ENCODE peak calls at places on chromosome 13, in five cellular contexts. G is GM23338, O is IMR-90, T is colonic mucosa, H is A673. X is an unnamed sample.

GRCh38 chr13:28872427-28873176 is 52.5 kb downstream of the MTUS2 start:
- DNase-seq in G (no peak), O (no peak), T (no peak), H (no peak), X (no peak)

GRCh38 chr13:27088619-27089018 is 83.0 kb downstream of the USP12 start:
- DNase-seq in G (no peak), O (no peak), T (no peak), H (no peak), X (no peak)

GRCh38 chr13:34469212-34469983 is 472.7 kb upstream of the NBEA start:
- DNase-seq in G (no peak), O (no peak), T (no peak), H (no peak), X (no peak)

GRCh38 chr13:85108356-85108755 is 690.9 kb downstream of the SLITRK6 start:
- DNase-seq in G (no peak), O (no peak), T (no peak), H (no peak), X (no peak)

GRCh38 chr13:70964124-70964523 is 855.9 kb upstream of the KLHL1 start:
- DNase-seq in G (no peak), O (no peak), T (no peak), H (peak), X (no peak)

GRCh38 chr13:33100876-33101275 is 84.7 kb downstream of the KL start:
- DNase-seq in G (no peak), O (no peak), T (no peak), H (no peak), X (no peak)

GRCh38 chr13:31980842-31981241 is 50.7 kb upstream of the FRY start:
- DNase-seq in G (no peak), O (no peak), T (no peak), H (no peak), X (no peak)

GRCh38 chr13:107765724-107766436 is 449.5 kb downstream of the LIG4 start:
- DNase-seq in G (no peak), O (peak), T (no peak), H (no peak), X (no peak)

GRCh38 chr13:88429862-88430261 is 758.7 kb downstream of the SLITRK5 start:
- DNase-seq in G (no peak), O (no peak), T (no peak), H (no peak), X (no peak)

GRCh38 chr13:105008606-105009005 is 1526.9 kb downstream of the EFNB2 start:
- DNase-seq in G (no peak), O (no peak), T (no peak), H (no peak), X (no peak)

GRCh38 chr13:101018720-101019119 is 344.1 kb upstream of the TMTC4 start:
- DNase-seq in G (no peak), O (peak), T (no peak), H (no peak), X (peak)

GRCh38 chr13:74289861-74290260 is 155.7 kb upstream of the KLF12 start:
- DNase-seq in G (no peak), O (no peak), T (no peak), H (peak), X (no peak)

DNA sequence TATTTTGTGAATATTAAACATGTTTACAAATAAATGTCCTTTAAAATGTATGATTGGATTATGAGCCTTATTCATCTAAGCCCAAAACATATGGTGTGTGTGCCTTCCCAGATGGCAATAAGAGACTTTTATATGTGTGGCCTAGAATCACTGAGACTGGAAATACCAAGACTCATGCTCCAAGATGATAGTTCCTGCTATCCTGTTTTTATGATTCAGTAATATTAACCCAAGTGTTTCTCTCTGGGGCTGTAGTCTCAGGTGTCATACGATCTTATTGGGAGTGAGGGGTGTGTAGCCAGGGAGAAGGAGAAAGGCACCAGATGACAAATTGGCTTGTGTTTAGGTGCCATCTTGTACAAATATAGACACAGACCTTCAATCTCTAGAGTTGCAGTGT is 86.8 kb downstream of the TNFRSF19 start:
- DNase-seq in G (no peak), O (no peak), T (no peak), H (no peak), X (no peak)
- H3K4me3 ChIP-seq in G (no peak), O (no peak), T (no peak), H (no peak), X (no peak)

DNA sequence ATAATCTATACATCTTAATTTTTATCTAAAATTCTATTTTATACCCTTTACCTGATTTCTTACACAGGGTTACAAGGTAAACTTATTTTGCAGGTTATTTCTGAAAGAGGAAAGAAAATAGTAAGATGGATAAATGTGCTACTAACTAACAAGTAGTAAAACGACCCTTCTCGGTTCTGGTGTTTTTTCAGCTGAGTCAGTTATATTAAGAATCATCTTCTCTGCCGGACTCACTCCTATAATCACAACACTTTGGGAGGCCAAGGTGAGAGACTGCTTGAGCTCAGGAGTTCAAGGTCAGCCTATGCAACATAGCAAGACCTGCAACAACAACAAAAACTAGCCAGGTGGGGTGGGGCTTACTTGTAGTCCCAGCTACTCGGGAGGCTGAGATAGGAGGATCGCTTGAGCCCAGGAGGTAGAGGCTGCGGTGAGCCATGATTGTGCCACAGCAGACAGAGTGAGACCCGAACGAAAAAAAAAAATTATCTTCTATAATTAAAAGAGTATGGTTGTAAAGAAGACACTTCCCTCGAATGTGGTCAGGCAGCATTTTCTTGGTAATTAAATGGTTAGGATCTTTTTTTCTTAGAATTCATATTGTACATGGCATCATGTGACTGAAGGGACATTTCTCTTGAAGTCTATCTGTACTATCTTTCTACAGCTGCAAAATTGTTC is 27.9 kb upstream of the RCBTB2 start:
- DNase-seq in G (no peak), O (no peak), T (no peak), H (no peak), X (no peak)
- H3K4me3 ChIP-seq in G (no peak), O (no peak), T (no peak), H (no peak), X (no peak)

GRCh38 chr13:108915095-108915633 is 285.8 kb downstream of the MYO16 start:
- DNase-seq in G (peak), O (peak), T (no peak), H (peak), X (no peak)
- H3K4me3 ChIP-seq in G (no peak), O (no peak), T (no peak), H (peak), X (no peak)

GRCh38 chr13:110911880-110912279 is 3.0 kb downstream of the ANKRD10 start:
- DNase-seq in G (no peak), O (peak), T (no peak), H (no peak), X (no peak)
- H3K4me3 ChIP-seq in G (peak), O (no peak), T (no peak), H (no peak), X (peak)

GRCh38 chr13:66965146-66965545 is 265.0 kb downstream of the PCDH9 start:
- DNase-seq in G (no peak), O (no peak), T (no peak), H (no peak), X (no peak)

GRCh38 chr13:66962953-66963352 is 267.2 kb downstream of the PCDH9 start:
- DNase-seq in G (no peak), O (no peak), T (no peak), H (no peak), X (no peak)

GRCh38 chr13:66972659-66973058 is 257.5 kb downstream of the PCDH9 start:
- DNase-seq in G (no peak), O (peak), T (no peak), H (no peak), X (no peak)

GRCh38 chr13:66969291-66969690 is 260.8 kb downstream of the PCDH9 start:
- DNase-seq in G (no peak), O (no peak), T (no peak), H (no peak), X (no peak)

DNA sequence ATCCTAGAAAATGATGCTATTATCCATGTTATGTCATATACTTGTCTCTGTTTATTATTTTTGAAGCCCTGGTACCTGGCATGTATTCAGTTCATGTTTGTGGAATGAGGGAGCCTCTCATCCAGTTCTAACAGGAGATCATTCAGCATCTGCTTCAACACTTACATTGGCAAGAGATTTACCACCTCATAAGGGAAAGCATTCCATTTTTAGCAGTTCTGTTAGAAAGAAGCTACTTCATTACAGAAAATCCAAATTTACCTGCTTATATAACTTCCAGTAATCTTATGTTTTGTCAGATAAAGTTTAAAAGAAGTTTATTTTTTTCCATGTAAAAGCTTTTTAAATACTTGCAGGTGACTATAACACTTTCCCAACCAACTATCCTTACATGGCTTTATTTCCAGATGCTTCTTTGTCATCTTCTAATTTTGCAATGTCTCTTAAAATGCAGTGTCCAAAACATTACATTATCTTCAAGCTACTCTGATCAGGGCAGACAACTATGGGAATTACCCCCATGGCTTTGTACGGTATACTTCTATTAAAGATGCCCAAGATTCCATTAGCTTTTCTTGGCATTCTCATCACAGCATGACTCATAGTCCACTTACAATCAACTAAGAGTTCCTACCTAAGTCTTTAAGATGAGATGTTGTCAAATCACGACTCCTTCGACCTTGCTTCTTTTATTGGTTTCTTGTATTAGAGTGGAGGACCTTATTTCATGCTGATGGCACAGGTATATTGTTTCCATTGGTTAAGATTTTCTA is 262.1 kb downstream of the PCDH9 start:
- DNase-seq in G (no peak), O (peak), T (no peak), H (no peak), X (no peak)
- H3K4me3 ChIP-seq in G (no peak), O (no peak), T (no peak), H (no peak), X (no peak)

GRCh38 chr13:24270639-24271131 is 38.7 kb upstream of the C1QTNF9 start:
- DNase-seq in G (peak), O (peak), T (peak), H (peak), X (no peak)
- H3K4me3 ChIP-seq in G (no peak), O (peak), T (peak), H (peak), X (peak)

GRCh38 chr13:94232956-94233355 is 246.5 kb downstream of the DCT start:
- DNase-seq in G (no peak), O (no peak), T (no peak), H (no peak), X (no peak)
- H3K4me3 ChIP-seq in G (no peak), O (no peak), T (no peak), H (no peak), X (no peak)

DNA sequence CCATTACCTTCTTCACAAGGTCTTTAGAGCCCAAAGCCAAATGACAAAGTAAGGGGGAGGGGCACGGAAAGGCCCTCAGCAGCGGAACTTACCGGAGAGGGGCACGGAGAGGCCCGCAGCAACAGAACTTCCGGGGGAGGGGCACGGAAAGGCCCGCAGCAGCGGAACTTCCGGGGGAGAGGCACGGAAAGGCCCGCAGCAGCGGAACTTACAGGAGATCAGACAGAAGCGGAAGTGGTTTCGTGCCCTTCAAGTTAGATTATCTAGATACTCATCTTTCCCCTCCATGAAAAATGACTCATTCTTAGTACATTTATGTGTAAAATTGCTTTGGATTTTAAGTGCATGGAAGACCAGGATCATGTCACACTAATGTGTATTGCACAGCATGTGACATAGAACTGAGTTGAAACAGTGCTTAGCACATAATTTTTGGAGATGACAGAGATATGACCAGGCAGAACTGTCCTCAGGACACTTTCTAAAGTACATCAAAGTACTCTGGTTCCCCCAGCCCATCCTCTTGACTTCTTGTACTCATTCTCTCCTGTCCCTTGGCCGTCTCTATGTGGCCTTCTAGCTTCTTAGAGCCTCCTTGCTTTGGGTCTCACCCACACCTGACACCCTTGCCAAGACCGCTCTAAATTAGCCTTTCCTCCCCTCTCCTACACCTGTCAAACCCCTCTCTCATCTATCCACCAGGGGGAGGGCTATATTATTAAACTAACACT is 25.7 kb upstream of the TPTE2 start:
- DNase-seq in G (peak), O (peak), T (peak), H (peak), X (no peak)
- H3K4me3 ChIP-seq in G (no peak), O (peak), T (no peak), H (peak), X (peak)

DNA sequence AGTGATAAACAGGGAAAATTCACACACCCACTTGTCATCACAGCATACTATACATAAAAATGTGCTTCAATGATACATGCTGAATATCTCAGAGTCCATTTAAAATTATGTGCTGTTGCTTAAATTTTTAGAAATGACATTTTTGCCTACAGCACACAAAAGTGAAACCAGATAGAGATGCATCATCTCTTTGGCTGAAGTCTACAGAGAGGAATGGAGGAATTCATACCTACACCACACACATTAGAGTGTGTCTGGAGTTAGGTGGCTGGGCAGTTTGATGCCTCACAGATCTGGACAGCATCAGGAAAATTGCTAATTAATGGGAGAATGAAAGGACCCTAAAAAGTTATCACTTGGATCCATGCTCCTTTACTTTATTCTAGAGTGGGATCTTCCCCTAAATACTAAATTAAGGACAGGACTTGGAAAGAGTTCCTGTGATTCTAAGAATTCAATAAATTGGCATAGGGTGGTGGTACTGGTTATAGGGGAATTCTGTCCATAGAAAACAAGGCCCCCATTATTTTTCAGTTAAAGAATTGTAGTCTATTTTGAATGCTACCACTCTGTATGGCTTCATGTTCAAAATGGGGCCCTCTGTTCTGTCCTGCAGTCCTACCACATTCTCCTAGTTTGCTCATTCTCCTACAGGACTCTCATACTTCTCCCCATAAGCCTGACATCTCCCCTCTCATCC is 41.3 kb downstream of the RCBTB2 start:
- DNase-seq in G (no peak), O (peak), T (no peak), H (no peak), X (no peak)
- H3K4me3 ChIP-seq in G (no peak), O (no peak), T (no peak), H (no peak), X (no peak)

GRCh38 chr13:90454002-90454636 is 893.4 kb upstream of the MIR17HG start:
- DNase-seq in G (no peak), O (no peak), T (no peak), H (no peak), X (no peak)

GRCh38 chr13:90453342-90453741 is 894.1 kb upstream of the MIR17HG start:
- DNase-seq in G (no peak), O (no peak), T (no peak), H (no peak), X (no peak)

GRCh38 chr13:90461398-90461797 is 886.1 kb upstream of the MIR17HG start:
- DNase-seq in G (no peak), O (no peak), T (no peak), H (no peak), X (no peak)

GRCh38 chr13:90455861-90456260 is 891.6 kb upstream of the MIR17HG start:
- DNase-seq in G (no peak), O (no peak), T (no peak), H (no peak), X (no peak)
- H3K4me3 ChIP-seq in G (no peak), O (no peak), T (no peak), H (no peak), X (no peak)